ENCODE peak calls at places on chromosomes 1 and 21, in eight cellular contexts. B is myocyte; N is hepatocyte; D is activated CD4-positive, CD25-positive, alpha-beta regulatory T cell treated with anti-CD3 and anti-CD28 coated beads, Interleukin-2, amount 50 U/mL, for 16 hours; L is T-helper 1 cell; T is NCI-H1092; F is CD4-positive, alpha-beta T cell; V is stimulated activated CD8-positive, alpha-beta memory T cell treated with anti-CD3 and anti-CD28 coated beads, Interleukin-12 subunit alpha, Interleukin-12 subunit beta, amount 100 ng/mL, for 4 hours. W is an unnamed sample.

GRCh38 chr1:7931446-7931812 is 9.2 kb downstream of the TNFRSF9 start:
- DNase-seq in V (no peak), N (no peak), L (no peak), D (no peak), T (no peak), F (no peak), B (no peak), W (no peak)

GRCh38 chr21:29271927-29272333 is 26.8 kb upstream of the BACH1 start:
- DNase-seq in V (no peak), B (no peak), F (no peak), N (peak), T (no peak), D (no peak), L (no peak), W (no peak)

GRCh38 chr1:15033264-15033663 is 120.3 kb upstream of the TMEM51 start:
- DNase-seq in V (no peak), F (no peak), B (peak), L (no peak), D (no peak), T (no peak), N (no peak), W (no peak)

GRCh38 chr21:33278736-33279135 is 12.6 kb downstream of the IL10RB start:
- DNase-seq in F (no peak), V (no peak), L (no peak), T (no peak), N (no peak), D (no peak), B (no peak), W (no peak)

GRCh38 chr21:15365751-15366392 is 301.1 kb upstream of the NRIP1 start:
- DNase-seq in F (no peak), V (no peak), T (no peak), N (peak), L (no peak), B (no peak), D (no peak), W (no peak)

GRCh38 chr1:210883821-210884220 is 250.1 kb downstream of the KCNH1 start:
- DNase-seq in B (peak), F (no peak), V (no peak), L (no peak), N (no peak), T (no peak), D (no peak), W (no peak)

GRCh38 chr1:91617242-91617837 is 116.7 kb downstream of the CDC7 start:
- DNase-seq in B (no peak), D (no peak), V (no peak), T (peak), N (peak), L (no peak), F (no peak), W (peak)

GRCh38 chr21:16424331-16424749 is 694.6 kb downstream of the USP25 start:
- DNase-seq in B (peak), V (no peak), N (no peak), D (no peak), T (peak), F (no peak), L (no peak), W (no peak)